ENCODE peak calls at places on chromosome 20, in nine cellular contexts. C is adrenal gland, R is esophagus muscularis mucosa, Z is body of pancreas, U is GM12891, J is breast epithelium, V is ovary, W is H54, K is GM12878. A is an unnamed sample.

GRCh38 chr20:32333988-32334885 is 23.9 kb upstream of the ASXL1 start:
- DNase-seq in V (no peak), U (no peak), R (no peak), Z (peak), J (peak), W (no peak), C (peak), K (no peak), A (peak)

GRCh38 chr20:31547017-31547675 is 32.9 kb downstream of the HM13 start:
- DNase-seq in R (peak), Z (peak), J (peak), K (peak), V (peak), U (peak), C (peak), W (no peak), A (peak)

GRCh38 chr20:21102691-21103311 is 3.4 kb downstream of the LINC00237 start:
- DNase-seq in J (no peak), Z (peak), U (peak), V (peak), R (peak), C (no peak), K (no peak), W (no peak), A (peak)

GRCh38 chr20:10790013-10790412 is 116.2 kb upstream of the JAG1 start:
- DNase-seq in J (no peak), V (no peak), Z (peak), R (peak), K (no peak), C (no peak), W (no peak), U (no peak), A (no peak)

GRCh38 chr20:4036351-4036750 is 21.0 kb upstream of the RNF24 start:
- DNase-seq in U (no peak), W (no peak), C (no peak), R (no peak), K (no peak), J (no peak), Z (no peak), V (no peak), A (no peak)

GRCh38 chr20:9363673-9364072 is 150.7 kb upstream of the LAMP5 start:
- DNase-seq in C (no peak), V (no peak), K (no peak), R (no peak), Z (no peak), U (no peak), W (no peak), J (no peak), A (no peak)

GRCh38 chr20:21266191-21266536 is 37.0 kb upstream of the XRN2 start:
- DNase-seq in C (no peak), V (no peak), Z (no peak), J (no peak), R (no peak), U (no peak), W (no peak), K (no peak), A (no peak)

GRCh38 chr20:53692465-53693067 is 98.9 kb upstream of the ZNF217 start:
- DNase-seq in J (no peak), K (no peak), Z (no peak), W (peak), C (no peak), R (no peak), V (no peak), U (no peak), A (no peak)

GRCh38 chr20:40551125-40551530 is 137.9 kb downstream of the MAFB start:
- DNase-seq in W (no peak), C (peak), V (no peak), U (no peak), R (no peak), J (no peak), K (no peak), Z (no peak), A (no peak)

GRCh38 chr20:51108638-51109363 is 85.9 kb upstream of the KCNG1 start:
- DNase-seq in V (no peak), K (no peak), R (no peak), U (no peak), W (no peak), J (no peak), C (no peak), Z (no peak), A (no peak)

GRCh38 chr20:38143646-38144554 is 21.2 kb downstream of the TGM2 start:
- DNase-seq in U (no peak), K (no peak), W (peak), Z (peak), V (no peak), J (no peak), R (no peak), C (peak), A (peak)

GRCh38 chr20:32431457-32431856 is 73.3 kb downstream of the ASXL1 start:
- DNase-seq in V (no peak), R (no peak), K (no peak), Z (no peak), C (no peak), U (no peak), W (no peak), J (no peak), A (no peak)

GRCh38 chr20:43859994-43860393 is 54.7 kb upstream of the TOX2 start:
- DNase-seq in W (no peak), K (no peak), R (no peak), V (no peak), Z (no peak), U (no peak), C (no peak), J (no peak), A (no peak)

DNA sequence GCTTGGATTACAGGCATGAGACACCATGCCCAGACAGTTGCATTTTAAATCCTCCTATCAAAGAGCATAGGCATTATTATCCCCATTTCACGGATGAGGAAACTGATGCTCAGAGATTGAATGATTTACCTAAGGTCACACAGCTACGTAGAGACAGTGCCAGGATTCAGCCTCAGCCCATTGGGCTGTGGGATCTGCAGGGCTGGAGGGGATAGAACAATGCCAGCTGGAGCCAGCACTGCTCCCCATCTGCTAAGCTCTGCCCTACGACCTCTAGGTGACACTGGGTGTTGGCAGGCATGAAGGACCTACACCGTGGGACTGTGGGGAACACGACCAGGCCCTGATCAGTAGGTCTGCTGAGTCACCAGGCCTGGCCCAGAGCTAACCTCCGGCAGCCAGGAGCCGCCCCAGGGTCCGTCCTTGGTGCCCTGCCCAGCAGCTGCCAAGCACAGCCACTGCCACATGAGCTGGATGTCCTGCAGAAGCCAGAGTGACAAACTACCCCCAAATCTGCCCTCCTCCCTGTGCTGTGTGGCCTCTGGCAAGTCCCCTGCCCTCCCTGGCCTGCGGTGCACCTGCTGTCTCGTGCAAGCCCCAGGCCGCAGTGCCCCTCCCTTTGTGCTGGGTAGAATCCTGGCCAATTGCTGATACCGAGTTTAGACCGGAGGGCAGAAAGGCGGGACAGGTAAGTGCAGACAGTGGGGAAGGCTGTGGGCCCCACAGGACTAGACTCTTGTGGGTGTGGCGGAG is 47.6 kb upstream of the PTGIS start:
- DNase-seq in K (no peak), Z (peak), W (peak), C (peak), J (no peak), U (no peak), R (no peak), V (peak), A (peak)
- TF ChIP-seq POLR2A in K (no peak), Z (no peak), W (no peak), C (no peak), J (no peak), U (no peak), R (no peak), V (no peak), A (no peak)

DNA sequence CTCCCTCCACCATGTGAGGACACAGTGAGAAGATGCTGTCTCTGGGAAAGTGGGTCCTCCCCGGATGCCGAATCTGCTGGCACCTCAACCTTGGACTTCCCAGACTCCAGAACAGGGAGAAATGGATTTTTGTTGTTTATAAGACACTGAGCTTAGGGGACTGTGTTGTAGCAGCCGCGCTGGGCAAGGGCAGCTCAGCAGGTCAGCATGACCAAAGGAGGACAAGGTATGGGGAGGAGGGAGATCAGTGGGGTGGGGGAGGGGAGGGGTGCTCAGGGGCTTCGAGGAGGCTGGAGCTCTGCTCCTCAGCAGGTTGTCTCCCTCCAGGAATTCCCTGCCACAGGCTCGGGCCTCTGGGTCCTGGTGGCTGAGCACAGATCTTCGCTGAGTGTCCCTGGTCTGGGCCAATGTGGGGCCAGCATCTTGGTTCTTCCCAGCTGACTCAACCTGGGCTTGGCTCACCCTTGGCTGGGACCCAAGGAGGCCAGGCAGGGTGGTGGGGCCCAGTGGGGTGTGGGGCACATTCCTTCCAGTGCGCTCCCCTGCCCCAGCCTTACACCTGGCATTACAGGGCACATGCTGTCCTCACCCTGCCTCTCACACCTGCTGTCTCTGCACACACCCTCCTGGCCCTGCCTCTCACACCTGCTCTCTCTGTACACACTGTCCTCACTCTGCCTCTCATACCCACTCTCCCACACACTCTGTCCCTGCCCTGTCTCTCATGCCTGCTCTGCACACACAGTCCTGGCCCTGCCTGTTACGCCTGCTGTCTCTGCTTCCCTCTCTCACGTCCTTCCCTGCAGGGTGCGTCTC is 107.3 kb downstream of the SYCP2 start:
- DNase-seq in W (no peak), U (no peak), C (no peak), K (no peak), R (peak), V (no peak), J (no peak), Z (peak), A (peak)
- TF ChIP-seq POLR2A in W (no peak), U (no peak), C (no peak), K (no peak), R (no peak), V (no peak), J (no peak), Z (no peak), A (no peak)

GRCh38 chr20:41560971-41561370 is 57.2 kb downstream of the CHD6 start:
- DNase-seq in V (no peak), W (no peak), C (no peak), J (no peak), K (no peak), R (no peak), U (no peak), Z (no peak), A (no peak)
- TF ChIP-seq POLR2A in V (no peak), W (no peak), C (no peak), J (no peak), K (no peak), R (no peak), U (no peak), Z (no peak), A (no peak)

GRCh38 chr20:35273449-35274171 is 4.3 kb downstream of the MMP24OS start:
- DNase-seq in V (no peak), C (peak), K (no peak), Z (no peak), W (no peak), R (no peak), J (no peak), U (no peak), A (peak)

GRCh38 chr20:35271904-35272303 is 6.0 kb downstream of the MMP24OS start:
- DNase-seq in K (no peak), V (no peak), J (no peak), Z (no peak), R (no peak), C (no peak), W (no peak), U (no peak), A (no peak)

GRCh38 chr20:35269055-35269781 is 8.7 kb downstream of the MMP24OS start:
- DNase-seq in Z (peak), R (no peak), J (peak), K (no peak), V (peak), C (peak), U (peak), W (peak), A (peak)

GRCh38 chr20:35270021-35270902 is 7.7 kb downstream of the MMP24OS start:
- DNase-seq in C (no peak), R (no peak), Z (no peak), K (no peak), J (no peak), U (no peak), W (no peak), V (no peak), A (no peak)

DNA sequence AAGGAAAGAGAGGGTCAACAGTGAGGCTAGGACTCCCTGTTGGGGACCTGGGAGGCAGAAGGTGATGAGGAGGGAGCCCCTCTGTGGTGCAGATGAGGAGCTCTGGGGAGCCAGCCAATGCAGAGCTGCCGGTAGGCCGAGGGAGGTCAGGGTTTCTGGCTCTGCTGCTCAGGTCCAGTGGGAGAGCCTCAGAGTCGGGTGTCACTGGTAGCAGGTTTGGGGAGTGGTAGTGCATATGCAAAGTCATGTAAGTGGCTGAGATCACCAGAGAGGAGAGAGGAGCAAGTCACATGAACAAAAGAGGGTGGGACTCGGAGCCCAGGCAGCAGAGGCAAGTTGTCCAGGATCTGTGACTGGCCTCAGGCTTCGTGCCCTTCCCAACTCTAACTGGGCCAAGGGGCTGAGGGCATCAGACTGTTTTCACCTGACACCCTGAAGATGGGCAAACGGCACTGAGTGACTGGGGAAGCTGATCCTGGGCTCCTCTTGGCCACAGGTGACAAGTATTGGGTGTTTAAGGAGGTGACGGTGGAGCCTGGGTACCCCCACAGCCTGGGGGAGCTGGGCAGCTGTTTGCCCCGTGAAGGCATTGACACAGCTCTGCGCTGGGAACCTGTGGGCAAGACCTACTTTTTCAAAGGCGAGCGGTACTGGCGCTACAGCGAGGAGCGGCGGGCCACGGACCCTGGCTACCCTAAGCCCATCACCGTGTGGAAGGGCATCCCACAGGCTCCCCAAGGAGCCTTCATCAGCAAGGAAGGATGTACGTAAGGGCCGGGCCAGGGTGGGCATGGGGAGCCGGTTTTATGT is 6.6 kb downstream of the MMP24OS start:
- DNase-seq in U (no peak), C (no peak), R (no peak), V (no peak), J (no peak), Z (no peak), K (no peak), W (no peak), A (no peak)
- TF ChIP-seq POLR2A in U (no peak), C (no peak), R (no peak), V (no peak), J (no peak), Z (no peak), K (no peak), W (no peak), A (no peak)

DNA sequence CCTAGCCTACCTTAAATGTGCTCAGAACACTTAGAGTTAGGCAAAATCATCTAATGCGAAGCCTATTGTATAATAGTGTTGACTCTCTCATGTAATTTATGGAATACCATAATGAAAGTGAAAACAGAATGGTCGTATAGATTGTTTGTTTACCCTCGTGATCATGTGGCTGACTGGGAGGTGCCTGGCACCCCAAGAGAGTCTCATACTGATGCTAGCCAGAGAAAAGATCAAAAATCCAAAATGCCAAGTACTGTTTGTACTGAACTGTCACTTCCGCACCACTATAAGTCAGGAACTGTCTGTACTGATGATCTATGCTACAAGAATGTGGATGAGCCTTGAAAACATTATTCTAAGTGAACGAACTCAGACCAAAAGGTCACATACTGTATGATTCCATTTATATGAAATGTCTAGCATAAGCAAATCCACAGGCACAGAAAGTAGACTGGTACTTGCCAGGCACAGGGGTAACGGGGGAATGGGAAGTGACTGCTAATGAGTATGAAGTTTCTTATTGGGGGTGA is 22.4 kb downstream of the ZMYND8 start:
- DNase-seq in W (peak), J (no peak), K (no peak), V (no peak), Z (no peak), C (peak), U (no peak), R (no peak), A (no peak)
- TF ChIP-seq POLR2A in W (no peak), J (no peak), K (no peak), V (no peak), Z (no peak), C (no peak), U (no peak), R (no peak), A (no peak)

A was measured in stomach.